ENCODE peak calls at places on chromosomes 5 and 9, in six cellular contexts. One of them, this sample, is unnamed.
A peak's percentile ranks its signal among the peaks of the same experiment; 100 is the strongest.

GRCh38 chr5:116585227-116585626 is 10.6 kb upstream of the SEMA6A start:
- DNase-seq in adrenal gland: no peak
- DNase-seq in BE2C: no peak
- DNase-seq in astrocyte: no peak
- DNase-seq in heart left ventricle: no peak
- DNase-seq in foreskin fibroblast: no peak
- DNase-seq in this sample: no peak

GRCh38 chr5:82105457-82105856 is 133.6 kb downstream of the ATG10 start:
- DNase-seq in adrenal gland: no peak
- DNase-seq in BE2C: no peak
- DNase-seq in astrocyte: peak; percentile 10
- DNase-seq in heart left ventricle: no peak
- DNase-seq in foreskin fibroblast: no peak
- DNase-seq in this sample: peak; percentile 25

GRCh38 chr5:1542755-1543154 is 19.0 kb upstream of the LPCAT1 start:
- DNase-seq in adrenal gland: peak; percentile 53
- DNase-seq in BE2C: no peak
- DNase-seq in astrocyte: peak; percentile 64
- DNase-seq in heart left ventricle: peak; percentile 36
- DNase-seq in foreskin fibroblast: peak; percentile 41
- DNase-seq in this sample: no peak

GRCh38 chr5:124278636-124279035 is 467.8 kb downstream of the ZNF608 start:
- DNase-seq in adrenal gland: no peak
- DNase-seq in BE2C: no peak
- DNase-seq in astrocyte: no peak
- DNase-seq in heart left ventricle: no peak
- DNase-seq in foreskin fibroblast: no peak
- DNase-seq in this sample: no peak

GRCh38 chr9:134220311-134220710 is 55.9 kb upstream of the RNU6ATAC start:
- DNase-seq in adrenal gland: no peak
- DNase-seq in BE2C: no peak
- DNase-seq in astrocyte: no peak
- DNase-seq in heart left ventricle: no peak
- DNase-seq in foreskin fibroblast: no peak
- DNase-seq in this sample: no peak

GRCh38 chr9:109886617-109887016 is 106.6 kb downstream of the PALM2AKAP2 start:
- DNase-seq in adrenal gland: no peak
- DNase-seq in BE2C: no peak
- DNase-seq in astrocyte: no peak
- DNase-seq in heart left ventricle: no peak
- DNase-seq in foreskin fibroblast: no peak
- DNase-seq in this sample: no peak

GRCh38 chr5:10352404-10353240 is 873 bp upstream of the MARCHF6 start:
- DNase-seq in adrenal gland: no peak
- DNase-seq in BE2C: no peak
- DNase-seq in astrocyte: peak; percentile 69
- DNase-seq in heart left ventricle: no peak
- DNase-seq in foreskin fibroblast: no peak
- DNase-seq in this sample: peak; percentile 64

GRCh38 chr5:150780816-150781221 is 2.3 kb downstream of the SMIM3 start:
- DNase-seq in adrenal gland: no peak
- DNase-seq in BE2C: no peak
- DNase-seq in astrocyte: peak; percentile 82
- DNase-seq in heart left ventricle: no peak
- DNase-seq in foreskin fibroblast: peak; percentile 92
- DNase-seq in this sample: peak; percentile 57

GRCh38 chr9:123347289-123348060 is 8.5 kb upstream of the CRB2 start:
- DNase-seq in adrenal gland: no peak
- DNase-seq in BE2C: no peak
- DNase-seq in astrocyte: no peak
- DNase-seq in heart left ventricle: no peak
- DNase-seq in foreskin fibroblast: no peak
- DNase-seq in this sample: no peak

GRCh38 chr5:120396186-120396585 is 67.9 kb upstream of the PRR16 start:
- DNase-seq in adrenal gland: no peak
- DNase-seq in BE2C: no peak
- DNase-seq in astrocyte: peak; percentile 27
- DNase-seq in heart left ventricle: no peak
- DNase-seq in foreskin fibroblast: peak; percentile 74
- DNase-seq in this sample: peak; percentile 26

GRCh38 chr5:125180222-125180621 is 433.8 kb upstream of the ZNF608 start:
- DNase-seq in adrenal gland: no peak
- DNase-seq in BE2C: no peak
- DNase-seq in astrocyte: no peak
- DNase-seq in heart left ventricle: no peak
- DNase-seq in foreskin fibroblast: no peak
- DNase-seq in this sample: peak; percentile 57

GRCh38 chr9:114486205-114486963 is 18.9 kb downstream of the WHRN start:
- DNase-seq in adrenal gland: no peak
- DNase-seq in BE2C: no peak
- DNase-seq in astrocyte: peak; percentile 36
- DNase-seq in heart left ventricle: no peak
- DNase-seq in foreskin fibroblast: no peak
- DNase-seq in this sample: no peak

GRCh38 chr5:56816546-56817081 is 1.3 kb downstream of the MAP3K1 start:
- DNase-seq in adrenal gland: peak; percentile 53
- DNase-seq in BE2C: peak; percentile 73
- DNase-seq in astrocyte: peak; percentile 57
- DNase-seq in heart left ventricle: peak; percentile 77
- DNase-seq in foreskin fibroblast: peak; percentile 41
- DNase-seq in this sample: peak; percentile 58

GRCh38 chr5:15991586-15991985 is 188.0 kb downstream of the MARCHF11 start:
- DNase-seq in adrenal gland: no peak
- DNase-seq in BE2C: no peak
- DNase-seq in astrocyte: no peak
- DNase-seq in heart left ventricle: no peak
- DNase-seq in foreskin fibroblast: no peak
- DNase-seq in this sample: no peak

GRCh38 chr5:169331292-169331852 is 30.4 kb upstream of the SLIT3 start:
- DNase-seq in adrenal gland: no peak
- DNase-seq in BE2C: no peak
- DNase-seq in astrocyte: no peak
- DNase-seq in heart left ventricle: no peak
- DNase-seq in foreskin fibroblast: no peak
- DNase-seq in this sample: no peak

GRCh38 chr9:107438211-107439030 is 51.1 kb downstream of the KLF4 start:
- DNase-seq in adrenal gland: no peak
- DNase-seq in BE2C: no peak
- DNase-seq in astrocyte: no peak
- DNase-seq in heart left ventricle: no peak
- DNase-seq in foreskin fibroblast: peak; percentile 4
- DNase-seq in this sample: no peak

GRCh38 chr9:71754151-71754550 is 14.2 kb downstream of the CEMIP2 start:
- DNase-seq in adrenal gland: no peak
- DNase-seq in BE2C: no peak
- DNase-seq in astrocyte: no peak
- DNase-seq in heart left ventricle: no peak
- DNase-seq in foreskin fibroblast: no peak
- DNase-seq in this sample: no peak

GRCh38 chr5:143201589-143201988 is 201.9 kb downstream of the NR3C1 start:
- DNase-seq in adrenal gland: no peak
- DNase-seq in BE2C: no peak
- DNase-seq in astrocyte: no peak
- DNase-seq in heart left ventricle: no peak
- DNase-seq in foreskin fibroblast: peak; percentile 66
- DNase-seq in this sample: peak; percentile 70

GRCh38 chr5:96788112-96788749 is 19.5 kb downstream of the ERAP1 start:
- DNase-seq in adrenal gland: no peak
- DNase-seq in BE2C: no peak
- DNase-seq in astrocyte: no peak
- DNase-seq in heart left ventricle: no peak
- DNase-seq in foreskin fibroblast: no peak
- DNase-seq in this sample: peak; percentile 64

GRCh38 chr9:14058078-14058688 is 255.8 kb downstream of the NFIB start:
- DNase-seq in adrenal gland: no peak
- DNase-seq in BE2C: peak; percentile 71
- DNase-seq in astrocyte: no peak
- DNase-seq in heart left ventricle: no peak
- DNase-seq in foreskin fibroblast: no peak
- DNase-seq in this sample: no peak

GRCh38 chr5:10149911-10150310 is 99.8 kb downstream of the ATPSCKMT start:
- DNase-seq in adrenal gland: no peak
- DNase-seq in BE2C: no peak
- DNase-seq in astrocyte: no peak
- DNase-seq in heart left ventricle: no peak
- DNase-seq in foreskin fibroblast: no peak
- DNase-seq in this sample: no peak

GRCh38 chr5:157303667-157304327 is 37.9 kb downstream of the CYFIP2 start:
- DNase-seq in adrenal gland: no peak
- DNase-seq in BE2C: no peak
- DNase-seq in astrocyte: no peak
- DNase-seq in heart left ventricle: no peak
- DNase-seq in foreskin fibroblast: no peak
- DNase-seq in this sample: no peak

DNA sequence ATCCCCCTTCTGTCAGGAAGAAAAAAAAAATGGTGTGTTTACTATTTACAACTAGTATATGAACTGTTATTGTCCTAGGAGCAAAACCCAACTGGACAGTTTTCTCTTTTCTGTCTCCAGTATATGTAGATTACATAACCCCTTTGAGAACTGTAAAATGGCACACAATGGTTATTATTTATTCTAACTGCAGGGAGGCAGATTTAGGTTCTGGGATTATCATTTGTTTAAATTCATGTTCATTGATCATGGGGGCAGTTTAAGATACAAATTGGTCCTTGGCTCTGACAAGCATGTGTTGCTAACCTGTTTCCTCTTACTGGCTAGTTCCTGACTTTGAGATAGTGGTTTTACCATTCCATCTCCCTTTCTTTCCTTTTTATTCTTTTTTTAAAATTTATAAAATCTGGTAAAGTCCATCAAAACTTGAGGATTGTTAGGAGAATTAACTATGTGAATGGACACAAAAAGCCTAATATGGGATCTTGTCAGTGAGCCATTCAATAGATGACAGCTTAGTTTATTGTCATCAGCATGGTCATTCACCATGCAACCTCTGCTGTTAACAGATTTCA is 209.9 kb upstream of the PAPPA start:
- DNase-seq in adrenal gland: no peak
- DNase-seq in BE2C: no peak
- DNase-seq in astrocyte: no peak
- DNase-seq in heart left ventricle: no peak
- DNase-seq in foreskin fibroblast: no peak
- DNase-seq in this sample: peak; percentile 27
- TF ChIP-seq CTCF in adrenal gland: no peak
- TF ChIP-seq CTCF in BE2C: no peak
- TF ChIP-seq CTCF in astrocyte: no peak
- TF ChIP-seq CTCF in heart left ventricle: no peak
- TF ChIP-seq CTCF in foreskin fibroblast: no peak
- TF ChIP-seq CTCF in this sample: no peak

DNA sequence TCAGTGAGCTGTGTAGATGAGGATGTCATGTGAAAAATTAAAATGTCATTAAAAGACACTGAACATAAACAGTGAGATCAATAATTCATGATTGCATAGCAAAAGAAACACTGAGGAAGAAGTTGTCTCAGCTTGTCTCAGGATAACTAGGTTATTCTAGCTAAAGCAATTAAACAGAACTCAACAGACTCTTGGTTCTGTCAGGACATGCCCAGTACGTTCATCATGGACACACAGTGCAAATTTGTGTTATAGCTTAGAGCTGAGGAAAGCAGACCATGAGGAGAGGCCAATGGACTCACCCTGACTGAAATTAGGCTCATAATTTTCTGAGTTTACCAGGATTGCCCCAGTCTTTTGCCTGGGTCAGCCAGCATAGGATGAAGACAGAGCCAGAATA is 1162.7 kb upstream of the C9orf72 start:
- DNase-seq in adrenal gland: no peak
- DNase-seq in BE2C: no peak
- DNase-seq in astrocyte: no peak
- DNase-seq in heart left ventricle: no peak
- DNase-seq in foreskin fibroblast: no peak
- DNase-seq in this sample: no peak
- H3K4me3 ChIP-seq in adrenal gland: no peak overlapping the region
- H3K4me3 ChIP-seq in BE2C: no peak overlapping the region
- H3K4me3 ChIP-seq in astrocyte: no peak overlapping the region
- H3K4me3 ChIP-seq in heart left ventricle: no peak overlapping the region
- H3K4me3 ChIP-seq in foreskin fibroblast: no peak overlapping the region
- H3K4me3 ChIP-seq in this sample: no peak overlapping the region

DNA sequence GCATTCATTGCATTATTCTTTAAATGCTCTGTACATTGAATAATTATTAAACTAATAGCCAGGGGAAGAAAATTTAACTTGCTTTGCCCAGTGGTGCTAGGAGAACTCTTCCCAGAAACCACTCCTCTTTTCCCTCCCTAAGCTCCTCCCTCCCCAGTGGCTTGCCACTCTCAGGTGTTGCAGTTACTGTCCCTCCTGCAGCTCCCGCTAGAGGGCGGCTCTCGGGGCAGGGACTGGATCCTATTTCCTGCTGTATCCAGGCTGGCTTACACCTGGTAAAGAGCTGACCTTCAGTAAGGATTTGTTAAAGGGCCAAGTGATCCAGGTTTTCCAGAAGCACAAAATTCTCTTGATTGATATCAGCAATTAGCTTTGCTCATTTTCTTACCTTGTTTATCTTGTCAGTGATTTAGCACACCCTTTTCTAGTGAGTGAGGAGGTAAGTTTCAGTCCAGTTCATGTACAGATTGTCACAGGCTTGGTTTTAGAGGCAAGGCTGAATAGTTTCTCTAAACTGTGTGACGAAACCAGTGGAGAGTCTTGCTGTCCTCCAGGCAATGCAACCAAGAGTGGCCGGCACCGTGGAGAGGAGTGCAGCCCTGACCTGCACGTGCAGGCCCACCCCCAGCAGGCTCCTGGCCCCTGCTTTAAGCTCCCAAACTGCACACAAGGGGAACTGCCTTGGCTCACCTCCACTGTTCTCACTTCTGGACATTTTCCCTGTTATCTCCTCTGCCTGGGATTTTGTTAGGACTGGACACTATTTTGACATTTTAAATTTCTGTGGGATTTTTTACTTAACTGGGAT is 423.8 kb downstream of the SPOCK1 start:
- DNase-seq in adrenal gland: peak; percentile 92
- DNase-seq in BE2C: peak; percentile 74
- DNase-seq in astrocyte: no peak
- DNase-seq in heart left ventricle: peak; percentile 66
- DNase-seq in foreskin fibroblast: no peak
- DNase-seq in this sample: peak; percentile 10
- TF ChIP-seq CTCF in adrenal gland: peak; percentile 68
- TF ChIP-seq CTCF in BE2C: peak; percentile 80
- TF ChIP-seq CTCF in astrocyte: peak; percentile 47
- TF ChIP-seq CTCF in heart left ventricle: peak; percentile 45
- TF ChIP-seq CTCF in foreskin fibroblast: peak; percentile 55
- TF ChIP-seq CTCF in this sample: peak; percentile 44

DNA sequence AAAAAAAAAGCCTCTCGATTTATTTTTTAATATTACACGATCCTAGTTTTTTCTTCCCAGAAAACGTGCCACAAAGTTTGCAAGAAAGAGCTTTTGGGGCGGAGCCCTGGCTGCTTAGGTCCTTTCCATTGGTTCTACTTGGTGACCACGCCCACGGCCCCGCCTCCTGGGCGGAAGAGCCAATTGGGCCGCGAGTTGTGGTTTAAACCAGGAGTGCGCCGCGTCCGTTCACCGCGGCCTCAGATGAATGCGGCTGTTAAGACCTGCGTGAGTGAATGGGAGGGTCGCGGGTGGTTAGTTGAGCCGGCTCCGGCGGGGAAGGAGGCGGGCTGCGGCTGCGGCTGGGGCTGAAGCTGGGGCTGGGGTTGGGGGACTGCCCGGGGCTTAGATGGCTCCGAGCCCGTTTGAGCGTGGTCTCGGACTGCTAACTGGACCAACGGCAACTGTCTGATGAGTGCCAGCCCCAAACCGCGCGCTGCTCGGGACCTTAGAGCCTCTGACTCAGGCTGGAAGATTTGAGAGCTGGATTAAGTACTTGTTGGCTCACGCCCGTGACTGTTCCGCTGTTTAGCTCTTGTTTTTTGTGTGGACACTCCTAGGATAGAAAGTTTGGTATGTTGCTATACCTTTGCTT is at the start of gene PTTG1:
- DNase-seq in adrenal gland: peak; percentile 94
- DNase-seq in BE2C: peak; percentile 98
- DNase-seq in astrocyte: peak; percentile 93
- DNase-seq in heart left ventricle: peak; percentile 96
- DNase-seq in foreskin fibroblast: peak; percentile 96
- DNase-seq in this sample: peak; percentile 98
- H3K4me3 ChIP-seq in adrenal gland: peak within 1 kb of the TSS; percentile 77
- H3K4me3 ChIP-seq in BE2C: peak within 1 kb of the TSS; percentile 81
- H3K4me3 ChIP-seq in astrocyte: peak within 1 kb of the TSS; percentile 86
- H3K4me3 ChIP-seq in heart left ventricle: peak within 1 kb of the TSS; percentile 69
- H3K4me3 ChIP-seq in foreskin fibroblast: peak within 1 kb of the TSS; percentile 69
- H3K4me3 ChIP-seq in this sample: peak within 1 kb of the TSS; percentile 69